ENCODE peak calls at places on chromosomes 1 and 21, in five cellular contexts. V, O, L, I and K are unnamed samples.

GRCh38 chr1:205294914-205295310 is 26.6 kb downstream of the NUAK2 start:
- DNase-seq in O (peak), L (no peak), I (no peak), V (no peak), K (no peak)

GRCh38 chr1:236016083-236016482 is 48.8 kb downstream of the NID1 start:
- DNase-seq in O (peak), I (no peak), L (peak), V (peak), K (no peak)

GRCh38 chr21:36320421-36321324 is 676 bp downstream of the MORC3 start:
- DNase-seq in I (peak), O (peak), L (peak), V (peak), K (peak)

GRCh38 chr1:234199476-234200127 is 173.7 kb upstream of the COA6 start:
- DNase-seq in V (no peak), I (no peak), O (no peak), L (no peak), K (no peak)

GRCh38 chr21:38114717-38115333 is 142.0 kb upstream of the KCNJ15 start:
- DNase-seq in O (no peak), V (no peak), I (no peak), L (no peak), K (no peak)

GRCh38 chr1:153277852-153278251 is 18.4 kb downstream of the LORICRIN start:
- DNase-seq in L (no peak), V (peak), O (no peak), I (peak), K (peak)

GRCh38 chr1:113976609-113977278 is 2.5 kb upstream of the OLFML3 start:
- DNase-seq in I (no peak), L (peak), V (no peak), O (peak), K (peak)

GRCh38 chr21:16020878-16021277 is 291.1 kb downstream of the USP25 start:
- DNase-seq in O (no peak), L (no peak), I (no peak), V (no peak), K (no peak)

GRCh38 chr1:183702087-183702812 is 49.1 kb upstream of the APOBEC4 start:
- DNase-seq in L (no peak), O (peak), I (no peak), V (no peak), K (no peak)

GRCh38 chr1:109927908-109928307 is 17.3 kb downstream of the CSF1 start:
- DNase-seq in I (peak), O (peak), L (peak), V (peak), K (no peak)

GRCh38 chr1:234770031-234770795 is 160.2 kb upstream of the IRF2BP2 start:
- DNase-seq in O (no peak), V (no peak), I (no peak), L (no peak), K (no peak)

GRCh38 chr1:26530898-26531598 is 1.5 kb downstream of the RPS6KA1 start:
- DNase-seq in I (peak), V (peak), L (no peak), O (peak), K (peak)

GRCh38 chr1:66556161-66556611 is 22.2 kb downstream of the SGIP1 start:
- DNase-seq in I (no peak), V (no peak), L (no peak), O (no peak), K (no peak)

GRCh38 chr1:58816072-58816746 is 32.4 kb upstream of the JUN start:
- DNase-seq in L (peak), V (peak), O (peak), I (peak), K (peak)
- TF ChIP-seq POLR2A in L (peak), V (peak), O (no peak), I (peak), K (peak)

GRCh38 chr1:150484861-150485260 is 2.4 kb upstream of the TARS2 start:
- DNase-seq in O (peak), L (no peak), I (peak), V (no peak), K (peak)

GRCh38 chr1:150487763-150488115 is 520 bp downstream of the TARS2 start:
- DNase-seq in V (no peak), O (no peak), L (no peak), I (no peak), K (no peak)

GRCh38 chr1:150484431-150484830 is 2.8 kb upstream of the TARS2 start:
- DNase-seq in I (no peak), V (no peak), L (no peak), O (peak), K (no peak)

DNA sequence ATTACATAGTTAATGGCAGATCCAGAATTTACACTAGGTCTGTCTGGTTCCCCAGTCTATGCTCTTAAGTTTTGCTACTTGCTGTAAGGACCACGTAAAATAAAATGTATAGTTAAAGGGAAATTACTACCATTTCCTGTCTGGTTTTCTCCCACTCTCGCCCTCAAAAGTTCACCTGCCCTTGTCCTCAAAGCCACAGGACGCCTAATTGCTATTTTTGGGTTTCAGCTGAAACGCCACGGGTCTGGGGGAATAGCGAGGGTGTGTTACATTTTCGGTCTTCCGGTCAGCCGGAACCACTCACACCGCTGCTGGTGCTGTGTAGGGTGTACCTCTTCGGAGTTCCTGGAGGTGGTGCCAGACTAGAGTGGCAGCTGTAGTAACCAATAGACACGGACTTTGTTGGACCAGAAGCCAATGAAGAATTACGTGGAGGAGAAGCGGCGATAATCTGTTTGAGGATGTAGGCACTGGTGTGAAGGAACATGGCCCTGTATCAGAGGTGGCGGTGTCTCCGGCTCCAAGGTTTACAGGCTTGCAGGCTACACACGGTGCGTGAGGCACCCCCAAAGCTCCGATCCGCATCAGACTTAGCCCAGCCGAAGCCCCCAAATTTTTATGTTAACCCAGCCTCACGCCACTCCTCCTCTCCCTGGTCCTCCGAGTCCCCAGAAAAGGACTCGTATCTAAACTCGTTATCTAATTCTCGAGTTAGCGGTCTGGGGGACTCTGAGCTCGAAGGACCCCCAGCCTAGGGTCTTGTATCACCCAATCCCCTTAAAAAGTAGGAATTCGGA is at the start of gene TARS2:
- DNase-seq in I (peak), L (peak), O (peak), V (peak), K (peak)
- TF ChIP-seq POLR2A in I (peak), L (peak), O (peak), V (peak), K (peak)

DNA sequence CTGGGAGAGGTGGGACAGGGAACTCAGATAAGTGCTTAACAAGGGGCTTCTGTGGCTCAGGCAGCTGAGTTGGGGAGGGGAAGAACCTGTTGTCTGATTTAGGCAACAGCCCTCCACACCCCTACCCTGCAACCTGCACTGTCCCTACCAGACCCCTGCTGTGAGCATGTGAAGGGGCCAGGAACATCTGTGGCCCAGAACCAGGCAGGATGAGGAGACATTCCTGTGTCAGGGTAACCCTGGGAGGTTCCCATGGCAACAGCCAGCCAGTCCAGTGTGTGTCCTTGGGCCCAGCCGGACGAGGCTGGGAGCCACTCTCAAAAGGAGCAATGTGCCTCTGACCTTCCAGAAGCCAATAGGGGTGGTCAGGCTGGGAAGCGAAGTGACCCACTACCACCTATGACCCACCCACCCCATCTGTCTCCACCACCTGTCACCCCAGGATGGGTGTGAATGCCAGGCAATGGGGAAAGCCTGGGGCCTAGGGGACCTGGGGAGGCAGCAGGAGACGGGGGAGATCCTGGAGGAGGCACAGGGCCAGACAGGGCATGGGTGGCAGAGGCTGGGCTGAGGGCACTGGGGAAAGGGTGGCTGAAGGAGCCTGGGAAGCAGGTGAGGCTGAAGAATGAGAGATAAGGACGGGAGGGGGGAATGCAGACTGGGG is 4.9 kb upstream of the PMVK start:
- DNase-seq in O (no peak), L (no peak), I (no peak), V (no peak), K (no peak)
- TF ChIP-seq POLR2A in O (no peak), L (no peak), I (no peak), V (no peak), K (no peak)

DNA sequence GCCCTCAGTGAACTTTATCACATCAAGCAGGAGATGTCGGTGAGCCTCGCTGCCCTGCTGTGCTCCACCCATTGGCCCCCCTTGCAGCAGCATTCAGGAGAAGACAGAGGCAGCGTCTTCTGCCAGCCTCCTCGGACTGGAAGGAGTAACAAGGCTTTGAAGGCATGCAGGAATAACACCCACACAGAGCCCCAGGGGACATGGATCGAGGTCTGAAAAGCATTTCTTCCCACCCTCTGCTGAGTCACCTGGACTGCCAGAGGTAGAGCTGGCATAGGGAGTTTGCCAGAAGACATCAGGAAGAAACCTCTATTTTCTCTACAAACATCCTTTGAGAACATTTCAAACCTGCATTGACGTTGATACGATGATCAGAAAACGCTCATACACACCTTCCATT is 42.9 kb downstream of the COL18A1 start:
- DNase-seq in V (no peak), I (no peak), L (no peak), O (no peak), K (no peak)
- TF ChIP-seq POLR2A in V (no peak), I (no peak), L (no peak), O (no peak), K (no peak)

DNA sequence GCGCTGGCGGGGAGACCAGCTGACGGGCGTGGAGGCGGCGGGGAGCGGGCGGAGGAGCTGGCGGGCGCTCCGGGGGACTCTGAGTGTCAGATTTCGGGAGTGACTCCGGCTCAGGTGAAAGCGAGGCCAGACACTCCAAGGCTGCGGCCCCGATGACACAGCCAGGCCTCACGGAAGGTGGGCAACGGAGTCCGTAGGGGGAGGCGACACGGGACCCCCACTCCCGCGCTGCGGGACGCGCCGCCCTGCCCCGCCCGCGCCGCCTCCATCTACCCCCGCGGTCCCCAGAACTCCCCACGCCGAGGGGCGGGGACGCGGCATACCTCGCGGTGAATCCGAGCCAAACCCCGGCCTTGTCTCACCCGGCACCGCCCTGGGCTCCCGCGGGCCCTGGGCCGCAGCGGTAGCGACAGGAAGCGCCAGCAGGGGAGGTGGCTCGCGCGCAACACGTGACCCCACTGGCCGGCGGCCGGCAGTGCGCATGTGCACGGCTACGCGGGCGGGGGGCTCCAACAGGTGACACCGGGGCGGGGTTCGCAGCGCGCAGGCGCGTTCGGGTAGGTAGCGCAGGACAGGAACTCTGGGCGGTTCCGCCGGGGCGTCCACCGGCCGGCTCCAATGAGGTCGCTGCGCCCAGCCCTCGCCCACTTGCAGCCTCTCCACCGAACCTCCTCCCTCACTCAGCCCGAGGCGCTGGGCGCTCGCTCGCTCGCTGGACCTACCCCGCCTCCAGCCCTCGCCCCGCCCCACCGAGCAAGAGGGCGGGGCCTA is at the start of gene CC2D1B:
- DNase-seq in I (peak), V (peak), L (peak), O (peak), K (peak)
- TF ChIP-seq POLR2A in I (peak), V (peak), L (peak), O (peak), K (peak)

GRCh38 chr1:200670215-200671118 is 760 bp upstream of the DDX59 start:
- DNase-seq in L (no peak), V (peak), I (peak), O (peak), K (peak)
- TF ChIP-seq POLR2A in L (no peak), V (no peak), I (no peak), O (no peak), K (peak)